ENCODE peak calls at places on chromosomes 1 and 21, in five cellular contexts. Y is Karpas-422, A is mesendoderm, I is OCI-LY7, L is heart right ventricle. V is an unnamed sample.

GRCh38 chr1:43376723-43377235 is 9.0 kb upstream of the ELOVL1 start:
- DNase-seq in Y (no peak), A (no peak), I (no peak), L (no peak), V (no peak)

GRCh38 chr1:221470000-221470698 is 271.7 kb downstream of the DUSP10 start:
- DNase-seq in Y (no peak), A (peak), I (no peak), L (no peak), V (no peak)

GRCh38 chr1:231395996-231396385 is 26.1 kb downstream of the EGLN1 start:
- DNase-seq in Y (no peak), A (no peak), I (no peak), L (no peak), V (no peak)

GRCh38 chr1:89931950-89932349 is 63.0 kb upstream of the ZNF326 start:
- DNase-seq in Y (no peak), A (no peak), I (no peak), L (no peak), V (no peak)

GRCh38 chr1:145997156-145998023 is 1.0 kb upstream of the TXNIP start:
- DNase-seq in Y (peak), A (peak), I (peak), L (peak), V (no peak)

GRCh38 chr1:98792123-98792522 is 130.6 kb downstream of the SNX7 start:
- DNase-seq in Y (no peak), A (peak), I (no peak), L (no peak), V (no peak)

GRCh38 chr1:244165701-244166100 is 114.6 kb downstream of the ZBTB18 start:
- DNase-seq in Y (no peak), A (no peak), I (no peak), L (no peak), V (no peak)

GRCh38 chr1:212532469-212533235 is 75.9 kb upstream of the ATF3 start:
- DNase-seq in Y (no peak), A (peak), I (no peak), L (no peak), V (no peak)

GRCh38 chr1:156660752-156661112 is 16.5 kb downstream of the NES start:
- DNase-seq in Y (no peak), A (no peak), I (no peak), L (no peak), V (no peak)
- H3K27ac ChIP-seq in Y (no peak), A (peak), I (no peak), L (peak), V (peak)

DNA sequence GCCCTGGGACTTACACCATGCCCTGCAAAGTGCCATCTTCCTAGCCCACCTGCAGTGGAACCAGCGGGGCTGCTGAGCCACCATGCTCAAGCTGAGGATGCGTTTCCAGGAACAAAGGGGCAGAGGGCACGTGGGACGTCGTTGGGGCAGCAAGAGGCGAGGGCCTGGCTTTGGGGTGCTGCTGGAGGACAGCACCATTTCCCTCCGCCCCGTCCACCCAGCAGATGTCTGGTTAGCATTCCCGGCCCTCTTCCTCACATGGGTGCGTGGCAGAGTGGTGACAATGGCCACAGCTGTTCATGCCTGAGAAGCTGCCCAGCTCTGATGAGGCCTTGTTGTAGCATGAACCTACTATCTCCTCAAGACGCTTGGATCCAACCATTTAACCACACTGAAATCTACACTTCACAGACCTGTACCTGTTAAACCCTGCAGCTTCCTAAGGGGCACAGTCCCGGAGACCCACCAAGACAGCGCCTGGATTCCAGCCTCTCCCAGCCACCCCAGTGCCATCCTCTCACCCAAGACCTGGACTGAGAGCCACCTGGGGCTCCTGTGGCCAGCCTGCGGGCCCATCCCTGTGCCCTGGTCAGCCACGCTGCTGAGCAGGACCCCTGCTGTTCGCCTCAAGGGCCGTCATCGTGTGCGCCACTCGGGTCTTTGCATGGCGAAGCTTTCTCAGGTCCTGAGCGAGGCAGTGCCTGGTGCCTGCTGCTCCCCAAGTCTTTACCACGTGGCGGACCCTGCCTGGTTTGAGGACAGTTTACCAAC is 33.2 kb downstream of the SLC45A1 start:
- DNase-seq in Y (no peak), A (no peak), I (no peak), L (no peak), V (no peak)
- H3K27ac ChIP-seq in Y (no peak), A (no peak), I (no peak), L (no peak), V (no peak)

GRCh38 chr21:31873275-31873695 is 465 bp downstream of the HUNK start:
- DNase-seq in Y (no peak), A (peak), I (no peak), L (peak), V (no peak)

GRCh38 chr21:31872452-31873274 is at the start of gene HUNK:
- DNase-seq in Y (no peak), A (peak), I (peak), L (peak), V (no peak)

GRCh38 chr21:31870472-31870871 is 2.3 kb upstream of the HUNK start:
- DNase-seq in Y (no peak), A (no peak), I (no peak), L (no peak), V (no peak)

GRCh38 chr21:31873696-31874599 is 1.1 kb downstream of the HUNK start:
- DNase-seq in Y (no peak), A (peak), I (peak), L (peak), V (no peak)

GRCh38 chr21:31872072-31872451 is 758 bp upstream of the HUNK start:
- DNase-seq in Y (no peak), A (no peak), I (no peak), L (no peak), V (no peak)
- H3K27ac ChIP-seq in Y (no peak), A (no peak), I (no peak), L (no peak), V (no peak)

DNA sequence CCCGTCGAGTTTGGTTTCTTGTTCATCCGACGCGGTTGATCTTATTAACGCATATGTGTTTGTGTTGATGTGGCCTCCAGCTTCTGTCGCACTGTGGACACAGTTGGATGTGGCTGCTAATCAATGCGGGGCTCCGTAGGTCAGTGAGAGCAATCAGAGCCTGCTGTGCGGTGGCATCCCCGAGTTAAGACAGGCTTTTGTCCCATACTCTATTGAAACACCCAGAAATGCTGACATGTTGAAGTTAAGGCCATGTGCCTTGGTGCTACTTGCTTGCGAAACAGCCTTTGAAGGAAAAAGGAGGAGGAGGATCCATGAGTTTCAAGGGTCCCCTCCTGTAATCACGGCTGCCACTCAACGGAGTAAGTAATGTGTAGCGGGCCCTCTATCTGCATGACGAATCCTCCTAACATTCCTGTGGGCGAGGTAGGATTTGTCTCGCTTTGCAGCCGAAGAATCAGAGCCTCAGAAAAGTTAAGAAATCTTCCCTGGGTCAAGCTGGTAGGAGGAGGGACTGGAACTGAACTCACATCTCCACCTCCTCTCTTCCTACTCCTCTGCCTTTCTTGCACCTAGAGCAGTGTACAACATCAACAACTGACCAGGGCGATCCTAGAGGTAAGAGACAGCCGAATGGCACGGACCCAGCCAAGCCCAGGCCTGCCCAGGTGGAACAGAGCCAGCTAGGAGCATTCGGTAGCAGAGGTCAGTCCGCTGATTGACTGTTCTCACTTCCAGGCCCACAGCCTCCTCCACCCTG is 19.5 kb downstream of the PDE9A start:
- DNase-seq in Y (no peak), A (peak), I (no peak), L (no peak), V (no peak)
- H3K27ac ChIP-seq in Y (no peak), A (no peak), I (no peak), L (no peak), V (no peak)

DNA sequence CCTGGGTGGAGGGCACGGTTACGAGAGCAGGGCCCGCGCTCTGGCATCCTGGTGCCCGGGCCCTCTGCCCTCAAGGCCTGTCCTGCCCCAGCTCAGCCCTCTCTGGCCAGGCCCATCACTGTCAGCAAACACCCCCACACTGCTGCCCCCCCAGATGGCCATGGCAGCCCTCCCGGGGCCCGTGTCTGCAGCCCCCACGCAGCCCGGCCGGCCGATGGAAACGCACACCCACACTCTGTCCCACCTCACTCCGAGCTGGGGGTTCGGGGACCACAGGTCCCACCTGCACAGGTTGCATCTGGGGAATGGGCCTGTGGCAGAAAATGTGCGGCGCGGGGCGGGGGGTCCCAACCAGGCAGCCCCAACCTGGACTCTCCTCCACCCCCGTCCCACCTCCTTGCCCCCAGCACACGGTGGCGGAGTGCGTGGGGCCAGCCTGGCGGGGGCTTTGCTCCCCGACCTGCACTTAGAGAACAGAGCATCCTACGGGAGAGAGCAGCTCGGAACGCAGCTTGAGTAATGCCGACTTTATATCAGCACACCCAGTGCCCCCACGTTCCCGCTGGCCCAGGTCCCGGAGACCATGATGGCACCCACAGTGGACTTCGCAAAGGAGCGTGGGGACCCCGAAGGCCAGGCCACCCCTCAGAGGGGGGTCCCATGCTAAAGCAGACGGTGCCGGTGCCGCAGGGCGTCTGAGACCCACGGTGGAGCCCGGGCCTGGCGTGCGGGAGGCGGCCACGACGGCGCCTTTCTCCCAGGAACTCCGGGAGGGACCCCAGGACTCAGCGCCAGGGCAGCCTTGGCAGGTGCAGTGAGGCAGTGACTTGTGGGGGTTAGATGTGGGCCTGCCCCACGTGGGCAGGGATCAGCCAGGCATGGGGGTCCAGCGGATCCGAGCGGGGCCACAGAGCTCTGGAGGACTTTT is 7.5 kb upstream of the RNF223 start:
- DNase-seq in Y (no peak), A (no peak), I (no peak), L (peak), V (no peak)
- H3K27ac ChIP-seq in Y (no peak), A (no peak), I (no peak), L (no peak), V (no peak)

GRCh38 chr1:161913482-161914140 is 110.1 kb downstream of the OLFML2B start:
- DNase-seq in Y (no peak), A (no peak), I (no peak), L (no peak), V (no peak)
- H3K27ac ChIP-seq in Y (no peak), A (no peak), I (no peak), L (peak), V (no peak)

GRCh38 chr21:26137379-26138060 is 33.0 kb downstream of the APP start:
- DNase-seq in Y (no peak), A (no peak), I (no peak), L (no peak), V (no peak)
- H3K27ac ChIP-seq in Y (no peak), A (no peak), I (no peak), L (no peak), V (no peak)

GRCh38 chr1:159817276-159818041 is 9.2 kb upstream of the SLAMF8 start:
- DNase-seq in Y (no peak), A (no peak), I (no peak), L (no peak), V (no peak)
- H3K27ac ChIP-seq in Y (no peak), A (no peak), I (no peak), L (no peak), V (no peak)

GRCh38 chr1:170671629-170671963 is 7.7 kb downstream of the PRRX1 start:
- DNase-seq in Y (no peak), A (no peak), I (no peak), L (no peak), V (no peak)
- H3K27ac ChIP-seq in Y (no peak), A (no peak), I (no peak), L (no peak), V (no peak)

GRCh38 chr1:24308365-24309015 is 10.7 kb upstream of the GRHL3 start:
- DNase-seq in Y (peak), A (peak), I (peak), L (no peak), V (no peak)
- H3K27ac ChIP-seq in Y (no peak), A (peak), I (no peak), L (no peak), V (no peak)